ENCODE peak calls at places on chromosomes 7 and 10, in ten cellular contexts. T is endothelial cell; I is CD4-positive, alpha-beta T cell; B is A549; L is cardiac fibroblast; Q is AG10803; A is WTC11; Y is glutamatergic neuron; G is heart right ventricle; M is psoas muscle. F is an unnamed sample.

GRCh38 chr7:127409629-127410028 is 17.1 kb upstream of the ZNF800 start:
- DNase-seq in T (no peak), I (no peak), B (no peak), L (peak; percentile 24), Q (peak; percentile 22), A (no peak), Y (no peak), G (no peak), M (no peak), F (no peak)

GRCh38 chr7:124765401-124766352 is at the start of gene GPR37:
- DNase-seq in T (peak; percentile 66), I (no peak), B (peak; percentile 68), L (peak; percentile 34), Q (peak; percentile 35), A (peak; percentile 85), Y (peak; percentile 75), G (no peak), M (peak; percentile 73), F (peak; percentile 92)

GRCh38 chr7:86644282-86645173 is 819 bp downstream of the GRM3 start:
- DNase-seq in T (peak; percentile 38), I (no peak), B (no peak), L (no peak), Q (no peak), A (peak; percentile 41), Y (peak; percentile 38), G (no peak), M (no peak), F (no peak)

GRCh38 chr7:151459726-151460473 is 20.0 kb upstream of the CRYGN start:
- DNase-seq in T (no peak), I (no peak), B (peak; percentile 61), L (peak; percentile 98), Q (peak; percentile 96), A (no peak), Y (peak; percentile 40), G (peak; percentile 79), M (peak; percentile 90), F (peak; percentile 85)

GRCh38 chr7:77247206-77247850 is 47.7 kb upstream of the FGL2 start:
- DNase-seq in T (peak; percentile 86), I (peak; percentile 86), B (peak; percentile 55), L (peak; percentile 83), Q (peak; percentile 65), A (peak; percentile 93), Y (peak; percentile 88), G (peak; percentile 74), M (peak; percentile 74), F (peak; percentile 74)

GRCh38 chr7:29454464-29454863 is 109.2 kb upstream of the PRR15 start:
- DNase-seq in T (no peak), I (no peak), B (no peak), L (no peak), Q (no peak), A (no peak), Y (no peak), G (no peak), M (no peak), F (no peak)

GRCh38 chr7:39592586-39592985 is 26.4 kb downstream of the YAE1 start:
- DNase-seq in T (no peak), I (no peak), B (no peak), L (peak; percentile 70), Q (peak; percentile 69), A (no peak), Y (no peak), G (no peak), M (no peak), F (peak; percentile 9)

GRCh38 chr10:7956508-7956907 is 98.0 kb upstream of the GATA3 start:
- DNase-seq in T (no peak), I (no peak), B (no peak), L (peak; percentile 81), Q (peak; percentile 86), A (no peak), Y (no peak), G (no peak), M (no peak), F (peak; percentile 53)

GRCh38 chr10:13115832-13116793 is 16.1 kb downstream of the OPTN start:
- DNase-seq in T (no peak), I (no peak), B (no peak), L (no peak), Q (no peak), A (no peak), Y (no peak), G (no peak), M (no peak), F (no peak)

GRCh38 chr10:29634764-29635625 is at the start of gene SVIL:
- DNase-seq in T (no peak), I (no peak), B (no peak), L (peak; percentile 76), Q (peak; percentile 74), A (peak; percentile 24), Y (no peak), G (peak; percentile 81), M (peak; percentile 88), F (peak; percentile 91)

GRCh38 chr7:11239311-11239710 is 265.6 kb downstream of the PHF14 start:
- DNase-seq in T (no peak), I (no peak), B (no peak), L (peak; percentile 26), Q (peak; percentile 59), A (no peak), Y (no peak), G (no peak), M (no peak), F (peak; percentile 11)

GRCh38 chr7:150732786-150733733 is 4.2 kb upstream of the GIMAP5 start:
- DNase-seq in T (no peak), I (no peak), B (no peak), L (no peak), Q (no peak), A (no peak), Y (no peak), G (no peak), M (no peak), F (no peak)

GRCh38 chr7:70640266-70640833 is 491.6 kb upstream of the GALNT17 start:
- DNase-seq in T (no peak), I (no peak), B (no peak), L (no peak), Q (peak; percentile 68), A (no peak), Y (no peak), G (no peak), M (no peak), F (no peak)

GRCh38 chr7:127154101-127154500 is 98.6 kb downstream of the GRM8 start:
- DNase-seq in T (no peak), I (no peak), B (no peak), L (no peak), Q (no peak), A (no peak), Y (no peak), G (no peak), M (no peak), F (no peak)

GRCh38 chr10:102422586-102423129 is 2.0 kb downstream of the FBXL15 start:
- DNase-seq in T (peak; percentile 80), I (no peak), B (peak; percentile 85), L (peak; percentile 76), Q (peak; percentile 65), A (peak; percentile 85), Y (peak; percentile 88), G (peak; percentile 77), M (peak; percentile 91), F (peak; percentile 75)

GRCh38 chr7:81919494-81919893 is 149.6 kb upstream of the HGF start:
- DNase-seq in T (no peak), I (no peak), B (no peak), L (no peak), Q (no peak), A (no peak), Y (no peak), G (no peak), M (no peak), F (no peak)

DNA sequence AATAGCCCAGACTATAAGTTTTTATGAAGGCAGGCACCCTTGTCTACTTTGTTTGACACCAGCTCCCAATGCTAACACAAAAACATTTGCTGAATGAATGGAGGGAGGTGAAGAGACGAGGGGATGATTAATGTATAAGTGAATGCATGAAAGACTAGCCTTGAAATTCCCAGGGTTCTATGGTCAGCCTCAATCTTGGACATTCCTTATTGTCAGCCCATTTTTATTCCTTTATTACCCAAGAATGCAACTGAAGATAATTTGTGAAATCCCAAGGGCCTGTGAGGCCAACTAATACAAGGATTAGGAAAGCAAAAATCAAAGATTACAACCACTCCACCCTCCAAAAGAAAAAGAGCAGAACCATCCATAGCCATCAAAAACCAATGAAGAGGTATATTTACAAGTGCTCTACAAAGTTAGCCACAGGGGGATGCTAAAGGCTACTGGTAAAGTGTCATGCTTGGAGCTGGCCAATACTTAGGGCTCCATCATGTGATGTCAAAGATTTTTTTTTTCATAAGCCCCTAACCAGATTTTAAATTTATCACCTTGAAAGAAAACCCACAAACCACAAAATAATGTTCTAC is 40.0 kb upstream of the ASAH2 start:
- DNase-seq in T (no peak), I (no peak), B (no peak), L (peak; percentile 41), Q (peak; percentile 56), A (no peak), Y (no peak), G (no peak), M (no peak), F (peak; percentile 31)
- TF ChIP-seq CTCF in T (no peak), I (no peak), B (peak; percentile 12), L (peak; percentile 58), Q (peak; percentile 58), A (no peak), Y (no peak), G (peak; percentile 40), M (peak; percentile 39), F (peak; percentile 29)

GRCh38 chr7:157484411-157485081 is 147.7 kb downstream of the DNAJB6 start:
- DNase-seq in T (no peak), I (no peak), B (no peak), L (no peak), Q (no peak), A (no peak), Y (no peak), G (no peak), M (no peak), F (no peak)
- TF ChIP-seq CTCF in T (no peak), I (no peak), B (no peak), L (no peak), Q (no peak), A (no peak), Y (no peak), G (no peak), M (no peak), F (no peak)

DNA sequence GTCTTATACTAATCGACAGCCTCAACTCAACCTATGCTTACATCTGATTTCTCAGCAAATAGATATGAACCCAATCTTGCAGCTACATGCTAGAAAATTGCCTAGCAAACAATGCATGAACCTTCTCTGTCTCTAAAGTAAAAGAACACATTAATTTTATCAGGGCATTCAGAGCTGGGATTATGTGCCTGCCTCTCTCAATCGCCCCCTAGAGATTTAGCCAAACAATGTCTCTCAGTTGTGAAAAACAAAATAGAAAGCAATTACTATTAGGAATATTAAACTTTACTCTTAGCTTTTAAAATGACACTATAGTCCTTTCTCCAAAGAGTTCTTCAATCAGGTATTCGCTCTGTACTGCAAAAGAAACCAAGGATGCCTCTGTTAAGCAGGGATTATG is 737.1 kb downstream of the PARD3 start:
- DNase-seq in T (no peak), I (no peak), B (no peak), L (peak; percentile 24), Q (no peak), A (no peak), Y (no peak), G (no peak), M (no peak), F (no peak)
- TF ChIP-seq CTCF in T (no peak), I (no peak), B (no peak), L (peak; percentile 18), Q (peak; percentile 3), A (no peak), Y (no peak), G (no peak), M (no peak), F (peak; percentile 8)

DNA sequence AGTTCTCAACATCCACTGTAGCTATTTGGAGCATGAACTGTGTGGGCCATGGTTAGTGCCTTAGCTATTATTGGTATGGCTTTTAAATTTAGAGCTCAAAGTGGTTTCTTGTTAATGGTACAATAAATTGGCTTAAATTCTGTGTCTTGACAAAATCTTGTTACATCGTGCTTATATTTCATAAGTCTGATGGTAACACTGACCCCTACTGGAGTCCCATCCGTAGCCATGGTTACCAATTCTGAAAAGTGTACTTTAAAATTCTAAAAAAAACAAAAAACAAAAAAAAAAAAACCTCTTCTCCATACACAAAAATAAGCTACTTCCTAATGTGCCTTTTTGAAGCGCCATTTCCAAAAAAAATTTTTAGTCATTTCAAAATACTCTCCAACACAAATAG is 6.4 kb upstream of the RPP30 start:
- DNase-seq in T (peak; percentile 10), I (no peak), B (peak; percentile 27), L (peak; percentile 65), Q (peak; percentile 21), A (no peak), Y (no peak), G (no peak), M (no peak), F (no peak)
- TF ChIP-seq CTCF in T (no peak), I (no peak), B (peak; percentile 48), L (peak; percentile 33), Q (peak; percentile 56), A (no peak), Y (peak; percentile 25), G (no peak), M (peak; percentile 9), F (peak; percentile 23)

F was measured in MCF 10A.